ENCODE peak calls at places on chromosome 3, in four cellular contexts. B, T, D and Q are unnamed samples.

GRCh38 chr3:123660900-123661299 is 76.0 kb upstream of the HACD2 start:
- DNase-seq in T (no peak), D (peak; percentile 96), B (peak; percentile 87), Q (peak; percentile 94)

GRCh38 chr3:148389916-148390315 is 307.8 kb upstream of the AGTR1 start:
- DNase-seq in D (no peak), T (no peak), B (no peak), Q (no peak)

GRCh38 chr3:171797265-171797679 is 13.0 kb downstream of the PLD1 start:
- DNase-seq in D (no peak), T (no peak), B (no peak), Q (no peak)

GRCh38 chr3:121870710-121871109 is 23.5 kb upstream of the SLC15A2 start:
- DNase-seq in D (no peak), B (no peak), T (no peak), Q (no peak)

GRCh38 chr3:66483006-66483928 is 17.6 kb downstream of the LRIG1 start:
- DNase-seq in D (no peak), B (peak; percentile 59), T (no peak), Q (peak; percentile 59)

GRCh38 chr3:8301977-8302589 is 199.5 kb upstream of the LMCD1 start:
- DNase-seq in T (peak; percentile 17), B (no peak), D (no peak), Q (no peak)

GRCh38 chr3:69491980-69492379 is 106.1 kb upstream of the FRMD4B start:
- DNase-seq in B (no peak), T (no peak), D (no peak), Q (no peak)

GRCh38 chr3:30914696-30915095 is 20.2 kb upstream of the GADL1 start:
- DNase-seq in D (no peak), B (no peak), T (no peak), Q (no peak)

GRCh38 chr3:117495620-117496019 is 786.0 kb downstream of the TUSC7 start:
- DNase-seq in B (no peak), T (no peak), D (no peak), Q (no peak)

GRCh38 chr3:114660124-114660523 is 366.3 kb downstream of the TIGIT start:
- DNase-seq in B (peak; percentile 27), T (no peak), D (no peak), Q (no peak)

GRCh38 chr3:152030320-152030719 is 156.9 kb downstream of the SUCNR1 start:
- DNase-seq in T (no peak), B (no peak), D (no peak), Q (no peak)

GRCh38 chr3:10553586-10554235 is 48.3 kb upstream of the ATP2B2 start:
- DNase-seq in D (no peak), T (peak; percentile 23), B (no peak), Q (no peak)

GRCh38 chr3:50179710-50180109 is 11.7 kb upstream of the GNAT1 start:
- DNase-seq in B (no peak), T (no peak), D (no peak), Q (no peak)

GRCh38 chr3:126954141-126954845 is 28.6 kb upstream of the PLXNA1 start:
- DNase-seq in D (no peak), T (no peak), B (no peak), Q (no peak)

GRCh38 chr3:60133269-60133877 is 1083.5 kb upstream of the CFAP20DC start:
- DNase-seq in D (no peak), B (no peak), T (no peak), Q (no peak)

GRCh38 chr3:112858410-112859069 is 11.9 kb upstream of the CD200R1L start:
- DNase-seq in T (no peak), B (no peak), D (no peak), Q (no peak)

GRCh38 chr3:111338059-111338698 is 203.8 kb upstream of the CD96 start:
- DNase-seq in D (no peak), B (peak; percentile 73), T (peak; percentile 3), Q (no peak)

GRCh38 chr3:4060064-4060463 is 243.1 kb upstream of the SETMAR start:
- DNase-seq in B (no peak), D (no peak), T (no peak), Q (no peak)

GRCh38 chr3:183895296-183895695 is 10.6 kb upstream of the PARL start:
- DNase-seq in D (no peak), T (peak; percentile 80), B (no peak), Q (no peak)

GRCh38 chr3:195731356-195731960 is 10.7 kb downstream of the MUC20 start:
- DNase-seq in T (no peak), D (no peak), B (no peak), Q (no peak)

GRCh38 chr3:192608756-192609155 is 118.6 kb downstream of the FGF12 start:
- DNase-seq in D (no peak), T (no peak), B (no peak), Q (no peak)

GRCh38 chr3:61674595-61674994 is 113.2 kb downstream of the PTPRG start:
- DNase-seq in D (no peak), T (no peak), B (no peak), Q (no peak)

GRCh38 chr3:183468424-183468823 is 40.0 kb upstream of the MCF2L2 start:
- DNase-seq in T (no peak), B (no peak), D (no peak), Q (no peak)

GRCh38 chr3:124860599-124860998 is 26.6 kb downstream of the ITGB5 start:
- DNase-seq in D (peak; percentile 70), T (no peak), B (peak; percentile 46), Q (peak; percentile 77)

GRCh38 chr3:138686771-138687221 is 78.2 kb downstream of the FAIM start:
- DNase-seq in B (no peak), D (no peak), T (peak; percentile 58), Q (no peak)

GRCh38 chr3:196988241-196989029 is 19.8 kb upstream of the PIGZ start:
- DNase-seq in T (peak; percentile 97), B (no peak), D (no peak), Q (no peak)

GRCh38 chr3:50165388-50166308 is 10.5 kb downstream of the SEMA3F start:
- DNase-seq in B (peak; percentile 43), D (peak; percentile 57), T (no peak), Q (no peak)

GRCh38 chr3:43728947-43729346 is 38.2 kb downstream of the ABHD5 start:
- DNase-seq in D (no peak), T (no peak), B (no peak), Q (no peak)

GRCh38 chr3:122609798-122610559 is 32.5 kb downstream of the PARP15 start:
- DNase-seq in D (no peak), T (no peak), B (no peak), Q (no peak)

GRCh38 chr3:20056727-20057611 is 16.7 kb downstream of the KAT2B start:
- DNase-seq in T (no peak), D (no peak), B (no peak), Q (no peak)

GRCh38 chr3:126464093-126464492 is 11.6 kb downstream of the ZXDC start:
- DNase-seq in T (no peak), D (no peak), B (no peak), Q (no peak)

GRCh38 chr3:131242201-131242600 is 139.4 kb upstream of the NUDT16 start:
- DNase-seq in D (no peak), B (no peak), T (no peak), Q (no peak)

GRCh38 chr3:59611649-59612431 is 562.0 kb upstream of the CFAP20DC start:
- DNase-seq in D (no peak), T (no peak), B (no peak), Q (no peak)

GRCh38 chr3:10628902-10629700 is 123.7 kb upstream of the ATP2B2 start:
- DNase-seq in B (no peak), T (no peak), D (no peak), Q (no peak)

GRCh38 chr3:131158434-131158833 is 131.8 kb downstream of the NEK11 start:
- DNase-seq in T (no peak), B (no peak), D (no peak), Q (no peak)

GRCh38 chr3:49469037-49469875 is 811 bp upstream of the DAG1 start:
- DNase-seq in D (peak; percentile 64), B (peak; percentile 64), T (peak; percentile 28), Q (peak; percentile 31)

GRCh38 chr3:72810063-72810462 is 38.2 kb downstream of the SHQ1 start:
- DNase-seq in D (no peak), B (no peak), T (no peak), Q (no peak)

GRCh38 chr3:112699436-112699978 is 58.6 kb upstream of the CCDC80 start:
- DNase-seq in D (no peak), B (no peak), T (no peak), Q (no peak)

GRCh38 chr3:25897019-25897418 is 107.1 kb downstream of the OXSM start:
- DNase-seq in T (peak; percentile 68), B (no peak), D (no peak), Q (no peak)
- TF ChIP-seq CTCF in T (peak; percentile 79), B (no peak), D (no peak), Q (no peak)

GRCh38 chr3:15903776-15904720 is 106.3 kb upstream of the ANKRD28 start:
- DNase-seq in T (no peak), D (no peak), B (peak; percentile 60), Q (peak; percentile 41)
- H3K27ac ChIP-seq in T (no peak overlapping the region), D (peak overlapping the region; percentile 60), B (peak overlapping the region; percentile 63), Q (peak overlapping the region; percentile 95)

GRCh38 chr3:65246561-65246960 is 558.8 kb upstream of the ADAMTS9 start:
- DNase-seq in T (no peak), D (no peak), B (no peak), Q (no peak)

GRCh38 chr3:65251375-65251774 is 563.6 kb upstream of the ADAMTS9 start:
- DNase-seq in B (no peak), T (no peak), D (no peak), Q (no peak)

DNA sequence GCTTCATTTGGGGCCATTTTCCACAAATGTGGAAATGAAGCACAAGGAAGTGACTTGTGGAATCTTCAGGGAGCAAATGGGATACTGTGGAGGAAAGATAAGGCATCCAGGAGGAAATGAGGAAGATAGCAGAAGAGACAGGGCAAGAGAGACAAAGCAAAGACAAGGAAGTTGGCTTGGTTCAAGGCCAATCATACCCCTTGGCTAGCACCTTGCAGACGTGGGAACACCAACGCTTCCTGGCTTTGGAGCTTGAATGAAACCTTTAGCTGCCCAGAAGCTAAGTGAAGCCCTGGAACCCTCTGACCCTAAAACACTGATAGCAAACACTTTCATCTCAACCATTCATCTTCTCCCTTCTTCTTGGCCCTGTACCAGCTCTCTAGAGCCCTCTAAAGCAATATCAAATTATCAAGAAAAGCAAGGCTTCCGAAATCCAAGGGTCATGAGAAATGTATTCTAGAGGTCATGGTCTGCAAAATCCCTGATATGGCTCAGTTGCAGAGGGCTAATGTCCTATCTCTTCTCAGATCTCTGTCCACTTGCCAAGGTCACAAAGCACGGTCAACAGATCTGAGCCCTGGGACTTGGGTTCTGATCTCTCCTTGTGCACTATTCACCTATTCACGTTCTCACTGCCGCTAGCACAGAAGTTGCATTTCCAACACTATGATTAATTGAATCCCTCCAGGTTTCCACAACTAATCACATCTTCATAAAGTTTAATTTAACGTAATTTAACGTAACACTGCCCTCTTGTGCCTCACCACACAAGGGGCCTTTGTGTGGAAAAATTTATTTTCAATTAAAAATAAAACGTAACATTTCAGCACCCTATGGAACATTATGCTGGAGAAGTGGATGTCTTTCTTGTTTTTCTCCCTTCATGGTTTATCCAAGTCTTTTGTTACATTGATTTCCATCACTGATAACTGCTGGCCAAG is 557.6 kb upstream of the ADAMTS9 start:
- DNase-seq in B (no peak), T (no peak), D (no peak), Q (no peak)
- TF ChIP-seq CTCF in B (no peak), T (no peak), D (peak; percentile 32), Q (peak; percentile 43)

GRCh38 chr3:129505341-129505740 is 23.1 kb upstream of the RHO start:
- DNase-seq in T (no peak), D (no peak), B (no peak), Q (no peak)
- H3K27ac ChIP-seq in T (no peak overlapping the region), D (no peak overlapping the region), B (no peak overlapping the region), Q (peak overlapping the region; percentile 62)